ENCODE peak calls at places on chromosomes 7 and 10, in eight cellular contexts. B, H, F, W, E, N, J and X are unnamed samples.

GRCh38 chr7:18040196-18040595 is 12.6 kb upstream of the PRPS1L1 start:
- DNase-seq in B (peak), H (no peak), F (no peak), W (no peak), E (no peak), N (no peak), J (no peak), X (peak)

GRCh38 chr10:84214612-84215235 is 10.6 kb downstream of the LRIT2 start:
- DNase-seq in B (no peak), H (peak), F (no peak), W (no peak), E (no peak), N (peak), J (no peak), X (no peak)

GRCh38 chr10:127408115-127408710 is 140.9 kb upstream of the NPS start:
- DNase-seq in B (no peak), H (no peak), F (no peak), W (no peak), E (no peak), N (no peak), J (no peak), X (no peak)

GRCh38 chr10:11097686-11098085 is 80.0 kb downstream of the CELF2 start:
- DNase-seq in B (no peak), H (no peak), F (no peak), W (no peak), E (no peak), N (no peak), J (no peak), X (no peak)

GRCh38 chr7:157614457-157615020 is 277.7 kb downstream of the DNAJB6 start:
- DNase-seq in B (no peak), H (no peak), F (peak), W (no peak), E (no peak), N (no peak), J (no peak), X (no peak)

GRCh38 chr10:27747096-27747451 is 1.5 kb upstream of the MKX start:
- DNase-seq in B (no peak), H (no peak), F (no peak), W (no peak), E (no peak), N (no peak), J (no peak), X (no peak)

GRCh38 chr7:139914861-139915300 is 85.8 kb downstream of the TBXAS1 start:
- DNase-seq in B (no peak), H (no peak), F (no peak), W (no peak), E (no peak), N (no peak), J (no peak), X (no peak)

GRCh38 chr10:71966046-71967004 is 2.1 kb downstream of the CHST3 start:
- DNase-seq in B (peak), H (no peak), F (peak), W (no peak), E (no peak), N (no peak), J (no peak), X (peak)

GRCh38 chr10:83654689-83655088 is 484.6 kb upstream of the GHITM start:
- DNase-seq in B (no peak), H (no peak), F (no peak), W (no peak), E (no peak), N (no peak), J (no peak), X (no peak)

GRCh38 chr7:22657479-22657878 is 69.5 kb upstream of the IL6 start:
- DNase-seq in B (no peak), H (no peak), F (no peak), W (no peak), E (no peak), N (no peak), J (no peak), X (no peak)

GRCh38 chr7:22173884-22174573 is 182.9 kb downstream of the RAPGEF5 start:
- DNase-seq in B (no peak), H (no peak), F (no peak), W (no peak), E (no peak), N (no peak), J (no peak), X (no peak)

GRCh38 chr10:63929826-63930467 is 408.7 kb downstream of the REEP3 start:
- DNase-seq in B (no peak), H (no peak), F (no peak), W (no peak), E (no peak), N (no peak), J (no peak), X (no peak)

GRCh38 chr7:28130277-28130676 is 50.3 kb downstream of the JAZF1 start:
- DNase-seq in B (peak), H (no peak), F (no peak), W (no peak), E (no peak), N (no peak), J (no peak), X (peak)

GRCh38 chr10:24465899-24466615 is 257.1 kb downstream of the KIAA1217 start:
- DNase-seq in B (peak), H (no peak), F (no peak), W (no peak), E (no peak), N (no peak), J (peak), X (peak)

GRCh38 chr10:13883843-13884444 is 297.2 kb downstream of the PRPF18 start:
- DNase-seq in B (no peak), H (no peak), F (no peak), W (no peak), E (no peak), N (no peak), J (no peak), X (no peak)

GRCh38 chr10:71713135-71714040 is 6.2 kb downstream of the C10orf105 start:
- DNase-seq in B (peak), H (peak), F (peak), W (peak), E (peak), N (peak), J (no peak), X (peak)

GRCh38 chr7:12731775-12732174 is 44.3 kb downstream of the ARL4A start:
- DNase-seq in B (no peak), H (no peak), F (no peak), W (no peak), E (no peak), N (no peak), J (no peak), X (no peak)

GRCh38 chr7:14720792-14721191 is 181.8 kb downstream of the DGKB start:
- DNase-seq in B (peak), H (no peak), F (no peak), W (no peak), E (no peak), N (no peak), J (no peak), X (no peak)

GRCh38 chr7:107813524-107813923 is 10.5 kb upstream of the SLC26A3 start:
- DNase-seq in B (no peak), H (no peak), F (no peak), W (no peak), E (no peak), N (no peak), J (no peak), X (no peak)

GRCh38 chr7:141386881-141387280 is 164.3 kb upstream of the AGK start:
- DNase-seq in B (no peak), H (no peak), F (no peak), W (no peak), E (no peak), N (no peak), J (no peak), X (no peak)

GRCh38 chr10:72086466-72087391 is 1.6 kb downstream of the SPOCK2 start:
- DNase-seq in B (no peak), H (peak), F (no peak), W (peak), E (no peak), N (peak), J (peak), X (no peak)

GRCh38 chr10:1381339-1381738 is 325.2 kb downstream of the WDR37 start:
- DNase-seq in B (no peak), H (no peak), F (no peak), W (no peak), E (no peak), N (no peak), J (no peak), X (no peak)

GRCh38 chr10:6299234-6299633 is 96.5 kb downstream of the PFKFB3 start:
- DNase-seq in B (no peak), H (no peak), F (no peak), W (no peak), E (no peak), N (no peak), J (no peak), X (no peak)

GRCh38 chr7:130381468-130382312 is 1.4 kb downstream of the CPA1 start:
- DNase-seq in B (no peak), H (no peak), F (no peak), W (no peak), E (no peak), N (no peak), J (no peak), X (no peak)

GRCh38 chr7:74217455-74218342 is 7.9 kb downstream of the LAT2 start:
- DNase-seq in B (no peak), H (no peak), F (no peak), W (no peak), E (no peak), N (peak), J (no peak), X (no peak)

GRCh38 chr10:31867646-31868045 is 61.0 kb downstream of the ARHGAP12 start:
- DNase-seq in B (no peak), H (no peak), F (no peak), W (no peak), E (no peak), N (no peak), J (no peak), X (no peak)

GRCh38 chr10:121838149-121838548 is 89.7 kb downstream of the ATE1 start:
- DNase-seq in B (no peak), H (no peak), F (no peak), W (no peak), E (no peak), N (no peak), J (no peak), X (no peak)

GRCh38 chr7:45568536-45569289 is 5.5 kb upstream of the ADCY1 start:
- DNase-seq in B (no peak), H (no peak), F (no peak), W (peak), E (no peak), N (no peak), J (no peak), X (peak)

GRCh38 chr10:128091636-128092210 is 34.5 kb downstream of the MKI67 start:
- DNase-seq in B (no peak), H (no peak), F (no peak), W (no peak), E (no peak), N (no peak), J (no peak), X (no peak)

GRCh38 chr10:60733189-60733815 is 45.0 kb upstream of the CDK1 start:
- DNase-seq in B (peak), H (peak), F (no peak), W (peak), E (peak), N (no peak), J (peak), X (peak)